ENCODE peak calls at places on chromosomes 16 and 17, in seven cellular contexts. T is mesenchymal stem cell, X is neuronal stem cell, Q is IMR-90, K is mesendoderm, B is H9, J is trophoblast cell. G is an unnamed sample.

GRCh38 chr17:44006581-44007345 is 2.3 kb downstream of the NAGS start:
- DNase-seq in K (peak), J (peak), Q (peak), T (peak), B (peak), X (peak), G (peak)

GRCh38 chr16:71873199-71873598 is 10.8 kb downstream of the ZNF821 start:
- DNase-seq in K (no peak), J (no peak), X (no peak), B (no peak), Q (no peak), T (no peak), G (no peak)

GRCh38 chr17:72249441-72249840 is 128.6 kb downstream of the SOX9 start:
- DNase-seq in K (no peak), J (no peak), T (no peak), Q (no peak), B (no peak), X (no peak), G (no peak)

GRCh38 chr17:55056530-55056929 is 88.0 kb downstream of the STXBP4 start:
- DNase-seq in J (no peak), K (no peak), T (no peak), X (no peak), Q (no peak), B (no peak), G (no peak)

GRCh38 chr16:81035975-81036750 is 521 bp downstream of the ATMIN start:
- DNase-seq in K (peak), X (peak), T (peak), B (peak), Q (peak), J (peak), G (no peak)

GRCh38 chr17:77790143-77790829 is 168.2 kb upstream of the TNRC6C start:
- DNase-seq in X (no peak), T (no peak), Q (no peak), J (peak), B (peak), K (peak), G (peak)

GRCh38 chr16:3607634-3608033 is 3.8 kb downstream of the SLX4 start:
- DNase-seq in T (no peak), X (no peak), Q (no peak), K (no peak), B (no peak), J (no peak), G (no peak)

GRCh38 chr17:57114085-57114673 is 29.1 kb downstream of the AKAP1 start:
- DNase-seq in K (peak), B (peak), T (peak), Q (peak), X (peak), J (no peak), G (peak)

GRCh38 chr17:2346475-2346874 is 9.2 kb downstream of the SGSM2 start:
- DNase-seq in X (no peak), Q (no peak), B (no peak), T (no peak), J (no peak), K (no peak), G (no peak)

GRCh38 chr17:3794890-3795757 is 5.9 kb downstream of the ITGAE start:
- DNase-seq in B (no peak), J (no peak), K (no peak), Q (peak), X (no peak), T (peak), G (no peak)

GRCh38 chr16:82506734-82507133 is 120.0 kb upstream of the CDH13 start:
- DNase-seq in K (no peak), T (no peak), B (no peak), J (no peak), X (no peak), Q (peak), G (no peak)

GRCh38 chr17:4500188-4500565 is 1.5 kb downstream of the SPNS2 start:
- DNase-seq in J (no peak), B (no peak), X (no peak), T (no peak), K (no peak), Q (no peak), G (no peak)

GRCh38 chr16:474420-475122 is 49.1 kb downstream of the RAB11FIP3 start:
- DNase-seq in T (no peak), K (no peak), B (no peak), J (no peak), X (no peak), Q (no peak), G (no peak)

GRCh38 chr17:60809421-60809820 is 131.8 kb downstream of the BCAS3 start:
- DNase-seq in K (no peak), B (no peak), T (no peak), J (no peak), Q (no peak), X (no peak), G (no peak)

DNA sequence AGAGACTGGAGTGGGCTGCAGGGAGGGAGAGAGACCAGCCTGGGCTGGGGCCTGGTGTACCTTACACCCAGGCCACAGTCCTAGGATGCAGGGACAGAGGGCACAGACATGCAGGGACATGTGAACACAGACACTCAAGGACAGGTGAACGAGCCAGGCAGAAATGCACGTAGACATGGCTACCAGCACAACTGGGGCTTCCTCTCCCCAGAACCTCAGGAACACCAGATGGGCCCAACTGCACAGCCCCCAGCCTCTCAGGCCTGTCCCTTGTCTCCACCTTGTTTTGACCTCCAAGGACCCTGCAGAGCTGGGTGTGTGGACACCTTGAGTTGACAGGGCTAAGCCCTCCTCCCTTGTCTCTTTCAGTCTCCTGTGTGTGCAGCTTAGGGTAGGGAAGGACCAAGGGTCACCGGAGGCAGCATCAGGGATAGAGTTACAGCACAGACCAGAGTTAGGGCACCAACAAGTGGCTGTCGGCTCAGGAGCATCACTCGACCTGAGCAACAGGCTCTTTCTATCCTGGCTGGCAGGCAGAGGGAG is 9.2 kb downstream of the SEZ6 start:
- DNase-seq in T (no peak), X (no peak), Q (no peak), K (no peak), J (no peak), B (no peak), G (no peak)
- H2AK5ac ChIP-seq in T (no peak), X (peak), Q (no peak), K (no peak), J (no peak), B (no peak), G (no peak)

DNA sequence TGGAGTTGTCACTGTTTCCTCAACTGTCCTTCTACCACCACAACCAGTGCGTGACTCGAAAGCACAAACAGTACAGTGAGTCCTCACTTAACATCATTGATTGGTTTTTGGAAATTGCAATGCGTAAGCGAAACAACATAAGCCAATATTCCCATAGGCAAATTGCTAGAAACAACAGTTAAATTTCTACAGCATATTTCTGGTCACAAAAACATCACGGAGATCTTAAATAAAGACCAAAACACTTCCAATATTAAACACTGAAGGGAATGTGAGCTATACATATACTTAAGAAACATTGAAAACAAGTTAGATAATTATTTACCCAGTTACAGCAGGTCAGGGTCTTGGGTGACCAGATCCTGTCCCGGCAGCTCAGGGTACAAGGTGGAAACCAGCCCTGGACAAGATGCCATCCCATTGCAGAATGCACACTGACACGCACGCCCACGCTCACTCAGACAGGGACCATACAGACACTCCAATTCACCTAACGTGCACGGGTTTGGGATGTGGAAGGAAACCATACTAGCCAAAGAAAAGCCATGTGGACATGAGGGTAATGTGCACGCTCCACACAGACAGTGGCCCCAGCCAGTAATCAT is 4.7 kb downstream of the SLC13A5 start:
- DNase-seq in K (no peak), X (no peak), B (no peak), J (no peak), Q (no peak), T (no peak), G (no peak)
- H2AK5ac ChIP-seq in K (no peak), X (no peak), B (no peak), J (no peak), Q (no peak), T (no peak), G (no peak)

GRCh38 chr17:81432873-81433451 is 37.7 kb downstream of the BAHCC1 start:
- DNase-seq in B (no peak), J (no peak), X (no peak), T (no peak), Q (no peak), K (no peak), G (no peak)

GRCh38 chr17:81435636-81436293 is 40.5 kb downstream of the BAHCC1 start:
- DNase-seq in K (no peak), Q (no peak), X (no peak), B (no peak), T (no peak), J (no peak), G (no peak)

GRCh38 chr17:81433656-81434055 is 38.4 kb downstream of the BAHCC1 start:
- DNase-seq in K (no peak), J (no peak), X (no peak), B (no peak), T (no peak), Q (no peak), G (no peak)

GRCh38 chr17:81434681-81435417 is 39.6 kb downstream of the BAHCC1 start:
- DNase-seq in Q (no peak), B (no peak), X (no peak), K (no peak), J (no peak), T (no peak), G (no peak)

GRCh38 chr17:81434079-81434478 is 38.8 kb downstream of the BAHCC1 start:
- DNase-seq in B (no peak), Q (no peak), X (no peak), T (no peak), J (no peak), K (no peak), G (no peak)
- H2AK5ac ChIP-seq in B (no peak), Q (no peak), X (peak), T (no peak), J (no peak), K (no peak), G (no peak)

GRCh38 chr17:32805029-32805976 is 71.6 kb downstream of the MYO1D start:
- DNase-seq in X (no peak), K (no peak), J (peak), B (no peak), T (peak), Q (no peak), G (no peak)
- H2AK5ac ChIP-seq in X (no peak), K (no peak), J (no peak), B (no peak), T (no peak), Q (no peak), G (no peak)

GRCh38 chr17:7846063-7846735 is 8.7 kb upstream of the TMEM88 start:
- DNase-seq in Q (no peak), K (no peak), J (no peak), B (no peak), T (no peak), X (no peak), G (no peak)

GRCh38 chr17:7848131-7848579 is 6.7 kb upstream of the TMEM88 start:
- DNase-seq in X (no peak), K (no peak), Q (no peak), T (no peak), B (no peak), J (no peak), G (no peak)

GRCh38 chr17:7848665-7849184 is 6.1 kb upstream of the TMEM88 start:
- DNase-seq in X (no peak), B (no peak), K (no peak), T (no peak), J (no peak), Q (no peak), G (no peak)

GRCh38 chr17:7845359-7846062 is 9.4 kb upstream of the TMEM88 start:
- DNase-seq in X (no peak), Q (no peak), K (no peak), B (no peak), J (no peak), T (no peak), G (no peak)

DNA sequence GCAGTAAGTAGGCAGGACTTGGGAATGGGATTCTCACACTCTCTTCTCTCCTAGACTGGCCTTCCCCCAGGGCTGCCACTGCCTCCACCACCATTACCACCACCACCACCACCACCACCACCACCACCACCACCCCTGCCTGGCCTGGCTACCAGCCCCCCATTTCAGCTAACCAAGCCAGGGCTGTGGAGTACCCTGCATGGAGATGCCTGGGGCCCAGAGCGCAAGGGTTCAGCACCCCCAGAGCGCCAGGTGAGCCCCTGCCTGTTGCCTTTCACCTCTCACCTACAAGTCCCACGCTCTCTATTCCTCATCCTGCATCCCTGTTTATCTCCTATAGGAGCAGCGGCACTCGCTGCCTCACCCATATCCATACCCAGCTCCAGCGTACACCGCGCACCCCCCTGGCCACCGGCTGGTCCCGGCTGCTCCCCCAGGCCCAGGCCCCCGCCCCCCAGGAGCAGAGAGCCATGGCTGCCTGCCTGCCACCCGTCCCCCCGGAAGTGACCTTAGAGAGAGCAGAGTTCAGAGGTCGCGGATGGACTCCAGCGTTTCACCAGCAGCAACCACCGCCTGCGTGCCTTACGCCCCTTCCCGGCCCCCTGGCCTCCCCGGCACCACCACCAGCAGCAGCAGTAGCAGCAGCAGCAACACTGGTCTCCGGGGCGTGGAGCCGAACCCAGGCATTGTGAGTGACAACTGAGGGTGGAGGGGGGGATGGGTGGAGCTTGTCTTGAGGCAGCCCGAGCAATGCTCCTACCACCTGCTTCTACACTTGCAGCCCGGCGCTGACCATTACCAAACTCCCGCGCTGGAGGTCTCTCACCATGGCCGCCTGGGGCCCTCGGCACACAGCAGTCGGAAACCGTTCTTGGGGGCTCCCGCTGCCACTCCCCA is 7.9 kb upstream of the TMEM88 start:
- DNase-seq in X (no peak), Q (no peak), J (no peak), B (peak), T (no peak), K (no peak), G (no peak)
- H2AK5ac ChIP-seq in X (no peak), Q (no peak), J (no peak), B (no peak), T (no peak), K (no peak), G (no peak)

DNA sequence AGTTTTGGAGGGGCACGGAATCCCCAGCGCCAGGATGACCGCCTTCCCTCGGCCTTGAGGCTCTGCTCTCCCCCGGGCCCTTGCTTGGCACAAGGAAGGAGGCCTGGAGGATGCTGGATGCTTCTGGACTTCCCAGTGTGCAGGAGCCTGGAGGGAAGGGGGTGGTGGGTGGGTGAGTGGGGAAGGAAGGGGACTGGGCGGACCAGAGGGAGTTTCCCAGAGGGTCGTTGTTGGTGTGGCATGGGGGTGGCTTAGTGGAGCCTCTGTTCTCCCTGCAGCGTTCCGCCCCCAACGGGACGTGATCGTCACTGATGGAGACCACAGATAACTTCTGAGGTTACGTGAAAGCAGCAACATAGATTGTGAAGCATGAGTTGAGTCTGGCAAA is 140.0 kb downstream of the IRF8 start:
- DNase-seq in K (no peak), T (no peak), Q (no peak), X (no peak), B (no peak), J (no peak), G (no peak)
- H2AK5ac ChIP-seq in K (no peak), T (no peak), Q (no peak), X (peak), B (no peak), J (no peak), G (no peak)

GRCh38 chr17:19249681-19250080 is 12.5 kb downstream of the EPN2 start:
- DNase-seq in T (peak), K (no peak), J (no peak), B (no peak), X (no peak), Q (no peak), G (no peak)

GRCh38 chr17:19244796-19245195 is 7.6 kb downstream of the EPN2 start:
- DNase-seq in K (no peak), T (no peak), B (no peak), Q (no peak), J (no peak), X (no peak), G (no peak)

GRCh38 chr17:19248149-19248922 is 11.2 kb downstream of the EPN2 start:
- DNase-seq in K (peak), T (no peak), B (no peak), J (no peak), X (no peak), Q (no peak), G (no peak)

GRCh38 chr17:19248923-19249574 is 11.9 kb downstream of the EPN2 start:
- DNase-seq in Q (peak), J (peak), K (no peak), B (no peak), X (no peak), T (peak), G (no peak)

DNA sequence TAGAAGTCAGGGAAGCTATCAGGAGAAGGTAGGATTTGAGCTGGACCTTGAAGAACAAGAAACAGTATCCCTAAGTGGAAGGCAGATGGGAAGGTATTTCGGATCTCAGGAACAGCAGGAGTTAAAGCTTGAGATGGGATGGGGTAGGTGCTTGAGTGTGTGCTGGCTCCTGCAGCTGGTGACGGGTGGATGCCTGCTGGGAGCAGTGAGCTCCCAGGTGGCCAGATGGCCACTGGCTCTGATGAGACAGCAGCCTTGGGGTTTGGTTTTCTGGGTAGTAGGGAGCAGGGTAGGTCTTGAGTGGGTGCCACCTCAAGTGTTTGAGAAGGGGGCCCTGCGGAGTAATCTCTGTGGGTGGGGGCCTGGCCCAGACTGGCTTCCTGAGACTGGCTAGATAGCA is 10.3 kb downstream of the EPN2 start:
- DNase-seq in X (no peak), K (no peak), B (no peak), Q (no peak), J (no peak), T (no peak), G (no peak)
- H2AK5ac ChIP-seq in X (no peak), K (no peak), B (no peak), Q (no peak), J (peak), T (peak), G (peak)

GRCh38 chr17:68892658-68893057 is 62.5 kb downstream of the ABCA8 start:
- DNase-seq in J (no peak), B (no peak), Q (no peak), T (no peak), K (no peak), X (no peak), G (no peak)
- H2AK5ac ChIP-seq in J (no peak), B (no peak), Q (no peak), T (no peak), K (no peak), X (no peak), G (no peak)

DNA sequence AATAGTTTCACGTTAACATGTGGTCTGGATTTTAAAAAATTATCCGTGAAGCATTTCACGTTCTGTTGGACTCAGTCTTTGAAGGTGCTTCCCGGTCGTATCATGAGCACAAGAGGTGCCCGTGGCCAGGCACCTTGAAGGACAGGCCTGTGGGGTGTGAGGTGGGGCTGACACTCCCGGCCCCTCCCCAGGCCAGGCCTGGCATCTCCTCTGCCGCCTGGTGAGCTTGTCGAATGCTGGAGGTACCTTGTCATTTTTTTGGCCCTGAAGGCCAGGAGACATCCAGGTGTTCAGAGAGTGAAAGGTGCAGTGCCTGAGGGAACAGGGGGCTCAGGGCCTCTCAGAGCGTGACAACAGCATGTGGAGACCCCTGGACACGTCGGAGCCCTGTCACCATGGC is 11.7 kb downstream of the ZNF469 start:
- DNase-seq in K (no peak), X (no peak), Q (no peak), T (no peak), B (no peak), J (no peak), G (no peak)
- H2AK5ac ChIP-seq in K (no peak), X (peak), Q (no peak), T (no peak), B (no peak), J (no peak), G (no peak)

G was measured in H1.